ENCODE peak calls at places on chromosomes 16 and 17, in four cellular contexts. S is A549, X is tibial artery, I is OCI-LY7. T is an unnamed sample. For H3K4me1, the result is how much of the 10 kb centered on the place peaks cover.

GRCh38 chr17:57330587-57330986 is 74.3 kb downstream of the MSI2 start:
- DNase-seq in S (no peak), X (no peak), I (no peak), T (no peak)

GRCh38 chr17:82948081-82948511 is 108.3 kb upstream of the ZNF750 start:
- DNase-seq in S (no peak), X (no peak), I (no peak), T (peak)

GRCh38 chr16:55392701-55393100 is 68.7 kb downstream of the IRX6 start:
- DNase-seq in S (no peak), X (no peak), I (no peak), T (no peak)

GRCh38 chr17:74272731-74273201 is 1.3 kb upstream of the DNAI2 start:
- DNase-seq in S (no peak), X (no peak), I (no peak), T (no peak)

GRCh38 chr17:57406131-57406980 is 150.0 kb downstream of the MSI2 start:
- DNase-seq in S (no peak), X (no peak), I (no peak), T (no peak)

GRCh38 chr16:81315271-81316175 is 761 bp downstream of the GAN start:
- DNase-seq in S (peak), X (peak), I (peak), T (peak)

GRCh38 chr16:77111057-77111456 is 79.9 kb upstream of the MON1B start:
- DNase-seq in S (no peak), X (no peak), I (no peak), T (no peak)

GRCh38 chr16:1561266-1561665 is 27.8 kb downstream of the TMEM204 start:
- DNase-seq in S (no peak), X (no peak), I (no peak), T (no peak)

GRCh38 chr17:7496470-7497227 is 12.5 kb downstream of the POLR2A start:
- DNase-seq in S (no peak), X (no peak), I (no peak), T (no peak)

GRCh38 chr16:55349867-55350266 is 25.9 kb downstream of the IRX6 start:
- DNase-seq in S (no peak), X (no peak), I (no peak), T (no peak)

GRCh38 chr17:48102700-48103378 is 1.6 kb upstream of the CBX1 start:
- DNase-seq in S (peak), X (peak), I (peak), T (no peak)

GRCh38 chr16:9040766-9041430 is 50.5 kb upstream of the HAPSTR1 start:
- DNase-seq in S (no peak), X (no peak), I (no peak), T (no peak)

GRCh38 chr17:32504166-32504990 is 17.6 kb downstream of the CDK5R1 start:
- DNase-seq in S (no peak), X (no peak), I (no peak), T (peak)

GRCh38 chr17:37339321-37339720 is 36.5 kb upstream of the C17orf78 start:
- DNase-seq in S (no peak), X (no peak), I (no peak), T (no peak)

GRCh38 chr16:17512636-17513220 is 42.0 kb upstream of the XYLT1 start:
- DNase-seq in S (no peak), X (no peak), I (no peak), T (no peak)

GRCh38 chr17:59160203-59161025 is 4.9 kb downstream of the PRR11 start:
- DNase-seq in S (no peak), X (no peak), I (no peak), T (no peak)

GRCh38 chr17:41420134-41420533 is 4.3 kb downstream of the KRT37 start:
- DNase-seq in S (no peak), X (no peak), I (no peak), T (no peak)

GRCh38 chr17:78258323-78259229 is 27.1 kb downstream of the TMEM235 start:
- DNase-seq in S (no peak), X (peak), I (peak), T (peak)

DNA sequence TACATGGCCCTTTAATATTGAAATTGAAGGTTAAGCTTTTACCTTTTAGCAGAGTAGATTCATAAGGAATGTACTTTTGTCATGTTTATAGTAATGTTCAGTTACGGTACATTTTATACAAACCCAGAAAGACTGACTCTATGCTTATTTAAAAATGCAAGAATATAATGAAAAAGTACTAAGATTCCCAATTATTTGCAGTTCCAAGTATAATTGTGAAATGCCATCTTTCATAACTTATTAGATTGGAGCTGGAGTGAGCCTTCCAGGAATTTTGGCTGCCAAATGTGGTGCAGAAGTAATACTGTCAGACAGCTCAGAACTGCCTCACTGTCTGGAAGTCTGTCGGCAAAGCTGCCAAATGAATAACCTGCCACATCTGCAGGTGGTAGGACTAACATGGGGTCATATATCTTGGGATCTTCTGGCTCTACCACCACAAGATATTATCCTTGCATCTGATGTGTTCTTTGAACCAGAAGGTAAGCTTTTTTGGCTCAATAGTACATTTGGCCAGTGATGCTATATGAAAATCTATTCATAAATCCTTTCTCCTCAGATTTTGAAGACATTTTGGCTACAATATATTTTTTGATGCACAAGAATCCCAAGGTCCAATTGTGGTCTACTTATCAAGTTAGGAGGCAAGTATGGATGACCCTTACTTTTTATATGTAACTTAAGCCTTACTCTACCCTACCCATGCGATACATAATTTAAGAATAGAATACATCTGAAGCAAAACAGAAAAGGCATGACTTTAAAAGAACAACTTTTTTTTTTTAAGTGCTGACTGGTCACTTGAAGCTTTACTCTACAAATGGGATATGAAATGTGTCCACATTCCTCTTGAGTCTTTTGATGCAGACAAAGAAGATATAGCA is 4.2 kb downstream of the SRSF2 start:
- DNase-seq in S (no peak), X (peak), I (peak), T (no peak)
- H3K27ac ChIP-seq in S (no peak), X (no peak), I (peak), T (peak)

GRCh38 chr17:16551878-16552636 is 16.9 kb downstream of the ZNF287 start:
- DNase-seq in S (peak), X (no peak), I (no peak), T (no peak)

DNA sequence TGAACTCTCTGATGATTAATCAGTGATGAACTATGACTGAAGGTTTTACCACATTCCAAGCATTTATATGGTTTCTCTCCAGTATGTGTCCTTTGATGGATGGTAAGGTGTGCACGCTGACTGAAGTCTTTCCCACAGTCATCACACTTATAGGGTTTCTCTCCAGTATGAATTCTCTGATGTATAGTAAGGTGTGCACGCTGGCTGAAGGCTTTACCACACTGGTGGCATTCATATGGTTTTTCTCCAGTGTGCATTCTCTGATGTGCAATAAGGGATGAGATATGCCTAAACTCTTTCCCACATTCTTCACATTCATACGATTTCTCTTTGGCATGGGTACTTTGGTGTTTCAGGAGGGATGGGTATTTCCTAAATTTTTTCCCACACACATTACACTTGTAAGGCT is 16.4 kb downstream of the ZNF287 start:
- DNase-seq in S (peak), X (no peak), I (no peak), T (no peak)
- H3K4me3 ChIP-seq in S (no peak), X (no peak), I (no peak), T (no peak)

GRCh38 chr16:86823895-86824671 is 245.7 kb downstream of the FOXL1 start:
- DNase-seq in S (no peak), X (no peak), I (no peak), T (no peak)

GRCh38 chr16:86826931-86827330 is 248.6 kb downstream of the FOXL1 start:
- DNase-seq in S (no peak), X (no peak), I (no peak), T (no peak)

GRCh38 chr16:86825631-86826030 is 247.3 kb downstream of the FOXL1 start:
- DNase-seq in S (no peak), X (no peak), I (no peak), T (no peak)

GRCh38 chr16:86823125-86823524 is 244.8 kb downstream of the FOXL1 start:
- DNase-seq in S (no peak), X (no peak), I (no peak), T (no peak)

GRCh38 chr16:86824751-86825310 is 246.5 kb downstream of the FOXL1 start:
- DNase-seq in S (no peak), X (no peak), I (no peak), T (no peak)
- H3K4me1 ChIP-seq in S (under half), X (under half), I (under half), T (under half)

GRCh38 chr17:39079836-39080235 is 71.6 kb downstream of the PLXDC1 start:
- DNase-seq in S (no peak), X (no peak), I (no peak), T (no peak)
- H3K27ac ChIP-seq in S (no peak), X (no peak), I (no peak), T (no peak)